ENCODE peak calls at places on chromosomes 3 and 15, in six cellular contexts. N is iPS-NIHi11, T is kidney, I is NCI-H1092 treated with DMSO at 0.1 percent for 48 hours, J is ACHN, M is amniotic stem cell. S is an unnamed sample.

GRCh38 chr3:102200126-102200525 is 234.7 kb upstream of the ZPLD1 start:
- DNase-seq in N (no peak), I (no peak), J (no peak), M (no peak), T (no peak), S (peak; percentile 40)

GRCh38 chr15:88627463-88627862 is 6.3 kb downstream of the AEN start:
- DNase-seq in T (no peak), J (no peak), N (no peak), M (no peak), I (no peak), S (peak; percentile 48)

GRCh38 chr15:98917417-98917816 is 90.2 kb downstream of the PGPEP1L start:
- DNase-seq in T (no peak), J (no peak), N (no peak), I (no peak), M (no peak), S (no peak)

GRCh38 chr15:68442041-68442440 is 10.1 kb upstream of the ITGA11 start:
- DNase-seq in M (no peak), T (no peak), J (no peak), N (no peak), I (no peak), S (no peak)

GRCh38 chr3:99317196-99317595 is 321.2 kb upstream of the COL8A1 start:
- DNase-seq in M (no peak), I (no peak), J (no peak), T (no peak), N (no peak), S (no peak)

GRCh38 chr3:73508330-73508954 is 116.3 kb downstream of the PDZRN3 start:
- DNase-seq in I (peak; percentile 81), T (peak; percentile 56), J (peak; percentile 61), M (peak; percentile 63), N (peak; percentile 64), S (peak; percentile 73)

GRCh38 chr3:159191454-159191853 is 389.6 kb downstream of the MFSD1 start:
- DNase-seq in J (no peak), M (peak; percentile 17), I (no peak), N (no peak), T (no peak), S (no peak)

GRCh38 chr3:138082085-138082991 is 33.1 kb downstream of the DZIP1L start:
- DNase-seq in N (no peak), M (no peak), I (no peak), J (peak; percentile 47), T (no peak), S (peak; percentile 91)

GRCh38 chr3:56890448-56891083 is 88.8 kb upstream of the ARHGEF3 start:
- DNase-seq in T (no peak), J (no peak), M (no peak), N (no peak), I (no peak), S (no peak)

GRCh38 chr3:9793161-9793781 is 389 bp downstream of the ARPC4 start:
- DNase-seq in M (peak; percentile 20), J (peak; percentile 48), N (peak; percentile 29), I (no peak), T (no peak), S (peak; percentile 53)

GRCh38 chr15:78201281-78202190 is 32.8 kb downstream of the ACSBG1 start:
- DNase-seq in M (no peak), T (no peak), J (no peak), N (no peak), I (no peak), S (no peak)

GRCh38 chr3:32414527-32415202 is 23.0 kb downstream of the CMTM7 start:
- DNase-seq in I (no peak), T (no peak), M (no peak), N (no peak), J (no peak), S (no peak)

GRCh38 chr3:133964547-133964946 is 65.2 kb downstream of the SLCO2A1 start:
- DNase-seq in M (no peak), N (peak; percentile 35), I (peak; percentile 41), J (peak; percentile 34), T (no peak), S (peak; percentile 27)

GRCh38 chr3:30510596-30510995 is 95.8 kb upstream of the TGFBR2 start:
- DNase-seq in M (no peak), T (no peak), J (no peak), N (no peak), I (no peak), S (no peak)

GRCh38 chr3:172461530-172462138 is 13.4 kb upstream of the GHSR start:
- DNase-seq in M (no peak), I (no peak), T (no peak), J (peak; percentile 49), N (peak; percentile 78), S (peak; percentile 61)

GRCh38 chr15:76150508-76150907 is 90.7 kb downstream of the TMEM266 start:
- DNase-seq in M (no peak), N (no peak), J (no peak), I (no peak), T (peak; percentile 65), S (no peak)

GRCh38 chr3:52046186-52046913 is 10.0 kb downstream of the DUSP7 start:
- DNase-seq in M (peak; percentile 96), I (no peak), T (peak; percentile 90), J (peak; percentile 91), N (no peak), S (no peak)

GRCh38 chr15:88835119-88835518 is 31.9 kb downstream of the ACAN start:
- DNase-seq in N (no peak), J (no peak), I (no peak), T (no peak), M (no peak), S (no peak)

GRCh38 chr3:169980055-169980454 is 13.4 kb downstream of the SEC62 start:
- DNase-seq in J (no peak), T (no peak), N (no peak), I (no peak), M (no peak), S (no peak)

GRCh38 chr3:41317718-41318117 is 118.4 kb downstream of the CTNNB1 start:
- DNase-seq in I (no peak), M (no peak), J (peak; percentile 72), T (no peak), N (no peak), S (no peak)

GRCh38 chr3:72665701-72666443 is 182.4 kb downstream of the SHQ1 start:
- DNase-seq in M (no peak), I (no peak), N (peak; percentile 65), J (peak; percentile 39), T (no peak), S (peak; percentile 19)

GRCh38 chr3:89851974-89852621 is 744.7 kb downstream of the EPHA3 start:
- DNase-seq in M (no peak), N (peak; percentile 76), I (peak; percentile 75), J (peak; percentile 33), T (peak; percentile 29), S (peak; percentile 60)

GRCh38 chr15:45790325-45790943 is 155.6 kb downstream of the SQOR start:
- DNase-seq in I (peak; percentile 62), J (peak; percentile 28), M (no peak), T (no peak), N (peak; percentile 33), S (peak; percentile 64)

GRCh38 chr3:88000853-88001252 is 58.0 kb downstream of the CGGBP1 start:
- DNase-seq in I (no peak), M (no peak), N (peak; percentile 29), T (no peak), J (no peak), S (no peak)

GRCh38 chr3:9916734-9917680 is at the start of gene IL17RC:
- DNase-seq in M (peak; percentile 72), T (peak; percentile 95), I (no peak), J (peak; percentile 87), N (peak; percentile 86), S (peak; percentile 88)

GRCh38 chr3:32138545-32139104 is 32.2 kb downstream of the GPD1L start:
- DNase-seq in N (no peak), I (no peak), T (no peak), M (no peak), J (no peak), S (no peak)

GRCh38 chr3:10732292-10732691 is 83.7 kb upstream of the SLC6A11 start:
- DNase-seq in M (no peak), T (no peak), J (no peak), N (no peak), I (no peak), S (no peak)

GRCh38 chr3:33171580-33171979 is 47.0 kb downstream of the SUSD5 start:
- DNase-seq in T (no peak), M (no peak), J (no peak), N (no peak), I (no peak), S (no peak)

GRCh38 chr3:28243424-28244106 is 2.1 kb downstream of the CMC1 start:
- DNase-seq in I (no peak), J (no peak), T (no peak), N (no peak), M (no peak), S (no peak)

GRCh38 chr3:39408493-39409372 is 2.2 kb downstream of the RPSA start:
- DNase-seq in N (no peak), I (no peak), J (no peak), T (no peak), M (no peak), S (peak; percentile 4)

GRCh38 chr3:14879161-14879888 is 60.6 kb downstream of the FGD5 start:
- DNase-seq in T (peak; percentile 81), J (no peak), N (no peak), M (no peak), I (no peak), S (no peak)

GRCh38 chr3:192038726-192039125 is 577.8 kb downstream of the PYDC2 start:
- DNase-seq in J (no peak), I (no peak), N (no peak), T (no peak), M (no peak), S (no peak)

GRCh38 chr15:65791335-65792129 is 561 bp downstream of the DENND4A start:
- DNase-seq in N (peak; percentile 59), T (peak; percentile 90), I (peak; percentile 40), M (peak; percentile 24), J (peak; percentile 61), S (peak; percentile 81)

GRCh38 chr3:113111308-113111707 is 100.0 kb upstream of the BOC start:
- DNase-seq in T (no peak), J (no peak), N (no peak), I (no peak), M (no peak), S (no peak)

GRCh38 chr15:64092864-64093626 is 593 bp downstream of the CIAO2A start:
- DNase-seq in I (peak; percentile 22), J (peak; percentile 46), M (no peak), T (no peak), N (peak; percentile 61), S (peak; percentile 56)

GRCh38 chr15:91867581-91868026 is 14.1 kb downstream of the SLCO3A1 start:
- DNase-seq in N (peak; percentile 47), J (peak; percentile 92), I (no peak), M (no peak), T (peak; percentile 92), S (no peak)

S was measured in DMS53.